ENCODE peak calls at places on chromosomes 7 and 10, in ten cellular contexts. Y, S, I, X, W, K, R, M, N and F are unnamed samples.

GRCh38 chr10:100575781-100576635 is 40.3 kb downstream of the HIF1AN start:
- DNase-seq in Y (no peak), S (no peak), I (no peak), X (no peak), W (no peak), K (no peak), R (no peak), M (no peak), N (no peak), F (no peak)

GRCh38 chr10:37488792-37489657 is 363.6 kb downstream of the ANKRD30A start:
- DNase-seq in Y (peak), S (no peak), I (no peak), X (no peak), W (no peak), K (no peak), R (no peak), M (no peak), N (peak), F (no peak)

GRCh38 chr7:32163141-32163806 is 93.1 kb upstream of the PDE1C start:
- DNase-seq in Y (no peak), S (no peak), I (peak), X (no peak), W (no peak), K (no peak), R (peak), M (peak), N (no peak), F (no peak)

GRCh38 chr7:129670636-129671035 is 59.1 kb downstream of the NRF1 start:
- DNase-seq in Y (no peak), S (no peak), I (no peak), X (no peak), W (no peak), K (no peak), R (no peak), M (no peak), N (no peak), F (no peak)

GRCh38 chr10:94149702-94150101 is 156.0 kb downstream of the PLCE1 start:
- DNase-seq in Y (no peak), S (no peak), I (no peak), X (no peak), W (no peak), K (no peak), R (no peak), M (no peak), N (no peak), F (no peak)

GRCh38 chr10:129570185-129570584 is 103.1 kb downstream of the MGMT start:
- DNase-seq in Y (no peak), S (no peak), I (no peak), X (no peak), W (no peak), K (no peak), R (no peak), M (no peak), N (no peak), F (no peak)

GRCh38 chr7:157898802-157899201 is 562.0 kb downstream of the DNAJB6 start:
- DNase-seq in Y (no peak), S (no peak), I (no peak), X (no peak), W (no peak), K (no peak), R (no peak), M (no peak), N (no peak), F (no peak)

GRCh38 chr7:1622441-1622840 is 47.6 kb upstream of the ELFN1 start:
- DNase-seq in Y (no peak), S (no peak), I (no peak), X (no peak), W (no peak), K (no peak), R (no peak), M (no peak), N (no peak), F (no peak)

GRCh38 chr10:115963848-115964247 is 309.2 kb downstream of the GFRA1 start:
- DNase-seq in Y (no peak), S (no peak), I (no peak), X (peak), W (no peak), K (no peak), R (no peak), M (no peak), N (no peak), F (no peak)

GRCh38 chr7:64314493-64315020 is 796 bp downstream of the ZNF736 start:
- DNase-seq in Y (no peak), S (no peak), I (no peak), X (peak), W (no peak), K (no peak), R (no peak), M (no peak), N (no peak), F (no peak)

GRCh38 chr7:28723336-28723735 is 234.8 kb downstream of the TRIL start:
- DNase-seq in Y (no peak), S (no peak), I (no peak), X (no peak), W (no peak), K (no peak), R (no peak), M (no peak), N (no peak), F (no peak)

GRCh38 chr10:69344591-69345244 is 66.4 kb downstream of the HK1 start:
- DNase-seq in Y (no peak), S (no peak), I (no peak), X (peak), W (no peak), K (peak), R (no peak), M (no peak), N (no peak), F (no peak)
- TF ChIP-seq CTCF in Y (no peak), S (no peak), I (no peak), X (no peak), W (no peak), K (no peak), R (no peak), M (no peak), N (no peak), F (no peak)

DNA sequence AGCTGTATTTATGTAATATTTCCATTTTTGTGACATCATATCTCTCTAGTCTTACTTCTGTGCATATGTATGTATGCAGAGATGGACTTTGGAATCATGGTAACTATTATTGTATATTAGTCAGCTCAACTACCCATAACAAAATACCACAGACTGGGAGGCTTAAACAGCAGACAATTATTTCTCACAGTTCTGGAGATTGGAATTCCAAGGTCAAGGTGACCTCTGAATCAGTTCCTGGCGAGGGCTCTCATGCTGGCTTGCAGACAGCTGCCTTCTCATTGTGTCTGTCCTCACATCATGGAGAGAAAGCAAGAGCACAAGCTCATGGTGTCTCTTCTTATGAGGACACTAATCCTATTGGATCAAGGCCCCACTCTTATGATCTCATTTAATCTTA is 79.1 kb downstream of the RAMP3 start:
- DNase-seq in Y (no peak), S (no peak), I (no peak), X (no peak), W (no peak), K (no peak), R (no peak), M (no peak), N (no peak), F (no peak)
- TF ChIP-seq POLR2AphosphoS5 in Y (no peak), S (no peak), I (no peak), X (no peak), W (no peak), K (no peak), R (no peak), M (no peak), N (no peak), F (no peak)

DNA sequence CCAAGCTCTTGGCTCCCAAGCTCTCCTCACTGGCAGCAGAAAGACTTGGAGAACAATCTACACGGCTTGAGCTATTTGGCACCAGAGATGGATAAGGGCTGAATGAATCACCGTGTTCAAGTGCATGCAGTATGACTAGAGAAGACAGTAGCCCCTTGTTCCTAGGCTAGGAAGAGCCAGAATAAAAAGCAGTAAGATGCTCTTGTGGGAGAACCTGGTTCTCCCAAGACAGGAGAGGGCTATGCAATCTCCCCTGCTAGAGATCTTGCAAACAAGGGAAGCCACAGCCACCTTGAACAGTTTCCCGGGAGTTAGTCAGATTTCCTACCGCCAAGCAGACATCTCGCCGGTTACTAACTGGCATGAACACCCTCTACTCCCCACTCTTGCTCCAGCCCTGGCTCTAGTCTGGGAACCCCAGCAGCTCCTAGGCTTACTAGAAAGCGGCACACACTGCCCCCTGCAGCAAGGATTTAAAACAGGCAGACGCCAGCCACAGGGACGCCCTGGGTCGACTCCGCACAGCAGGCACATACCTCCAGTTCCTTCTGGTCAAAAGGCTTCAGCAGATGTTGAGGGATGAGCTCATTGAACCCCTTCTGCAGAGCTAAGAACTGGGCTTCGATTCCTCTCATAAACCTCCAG is 107.3 kb downstream of the SMURF1 start:
- DNase-seq in Y (no peak), S (no peak), I (no peak), X (peak), W (no peak), K (no peak), R (peak), M (no peak), N (peak), F (no peak)
- TF ChIP-seq CTCF in Y (no peak), S (no peak), I (peak), X (peak), W (peak), K (no peak), R (peak), M (no peak), N (peak), F (peak)

GRCh38 chr7:37109853-37110252 is 338.8 kb downstream of the ELMO1 start:
- DNase-seq in Y (no peak), S (no peak), I (no peak), X (peak), W (no peak), K (no peak), R (peak), M (no peak), N (peak), F (peak)
- TF ChIP-seq POLR2AphosphoS5 in Y (no peak), S (no peak), I (no peak), X (no peak), W (no peak), K (no peak), R (no peak), M (no peak), N (no peak), F (no peak)

GRCh38 chr10:29482591-29483421 is 152.0 kb downstream of the SVIL start:
- DNase-seq in Y (no peak), S (no peak), I (no peak), X (peak), W (no peak), K (no peak), R (peak), M (peak), N (peak), F (peak)
- TF ChIP-seq CTCF in Y (no peak), S (peak), I (no peak), X (peak), W (no peak), K (no peak), R (peak), M (no peak), N (peak), F (no peak)

GRCh38 chr7:22123139-22123538 is 177.4 kb upstream of the CDCA7L start:
- DNase-seq in Y (no peak), S (no peak), I (no peak), X (no peak), W (no peak), K (no peak), R (no peak), M (no peak), N (no peak), F (no peak)
- TF ChIP-seq POLR2AphosphoS5 in Y (no peak), S (no peak), I (no peak), X (no peak), W (no peak), K (no peak), R (no peak), M (peak), N (no peak), F (no peak)

DNA sequence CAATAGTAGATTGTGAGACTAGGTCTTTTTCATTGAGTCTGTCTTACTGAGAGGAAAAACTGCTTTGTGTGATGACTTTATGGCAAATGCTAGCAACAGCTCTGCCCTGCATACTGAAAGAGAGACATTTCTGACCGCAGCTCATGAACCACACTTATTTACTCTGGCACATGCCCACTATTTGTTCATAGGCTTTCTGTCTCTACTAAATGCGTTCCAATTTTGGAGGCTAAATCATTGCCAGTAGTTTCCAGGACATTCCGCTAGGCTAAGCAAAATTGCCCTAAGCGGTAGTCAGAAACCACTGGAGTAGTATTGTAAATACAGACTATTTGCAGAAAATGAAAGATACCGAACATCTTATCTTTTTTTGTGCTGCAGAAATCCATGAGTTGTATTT is 55.6 kb upstream of the DLX6 start:
- DNase-seq in Y (no peak), S (no peak), I (no peak), X (no peak), W (peak), K (no peak), R (no peak), M (no peak), N (peak), F (no peak)
- TF ChIP-seq CTCF in Y (no peak), S (no peak), I (no peak), X (no peak), W (peak), K (no peak), R (no peak), M (no peak), N (no peak), F (no peak)

DNA sequence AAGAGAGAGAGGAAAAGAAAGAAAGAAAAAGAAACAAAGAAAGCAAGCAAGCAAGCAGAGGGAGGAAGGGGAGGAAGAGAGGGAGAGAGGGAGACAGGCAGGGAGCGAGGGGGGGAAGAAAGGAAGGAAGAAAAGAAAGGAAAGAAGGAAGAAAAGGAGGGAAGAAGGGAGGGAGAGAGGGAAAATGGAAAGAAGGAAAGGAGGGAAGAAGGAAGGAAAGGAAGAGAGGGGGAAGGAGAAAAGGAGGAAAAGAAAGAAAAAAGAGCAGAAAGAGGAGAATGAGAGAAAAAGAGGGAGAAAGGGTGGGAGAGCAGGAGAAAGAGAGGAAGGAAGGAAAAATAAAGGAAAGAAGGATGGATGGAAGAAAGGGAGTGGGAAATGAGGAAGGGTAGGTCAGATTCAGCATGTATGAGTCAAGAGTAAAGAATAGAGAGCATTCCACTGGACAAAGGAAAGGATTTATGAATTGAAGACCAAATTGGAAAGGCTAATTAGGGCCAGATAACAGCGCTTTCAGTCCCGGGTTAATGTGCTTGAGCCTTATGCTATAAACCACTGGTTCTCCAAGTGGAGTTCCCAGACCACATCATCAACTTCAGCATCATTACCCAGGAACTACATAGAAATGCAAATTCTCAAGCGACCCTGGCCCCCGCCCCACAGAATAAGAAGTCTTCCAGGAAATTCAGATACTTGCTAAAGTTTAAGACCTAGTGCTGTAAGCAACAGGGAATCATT is 85.1 kb downstream of the C10orf90 start:
- DNase-seq in Y (no peak), S (no peak), I (no peak), X (no peak), W (no peak), K (no peak), R (no peak), M (no peak), N (no peak), F (no peak)
- TF ChIP-seq POLR2AphosphoS5 in Y (no peak), S (no peak), I (no peak), X (no peak), W (no peak), K (no peak), R (no peak), M (no peak), N (no peak), F (no peak)

GRCh38 chr7:127393370-127394058 is 1.0 kb upstream of the ZNF800 start:
- DNase-seq in Y (no peak), S (no peak), I (no peak), X (peak), W (peak), K (no peak), R (peak), M (peak), N (no peak), F (no peak)

GRCh38 chr7:127392182-127392565 is 334 bp downstream of the ZNF800 start:
- DNase-seq in Y (no peak), S (no peak), I (peak), X (peak), W (peak), K (no peak), R (peak), M (peak), N (no peak), F (peak)

GRCh38 chr7:127390817-127391590 is 1.5 kb downstream of the ZNF800 start:
- DNase-seq in Y (no peak), S (no peak), I (no peak), X (no peak), W (no peak), K (no peak), R (no peak), M (no peak), N (no peak), F (no peak)

GRCh38 chr7:127391591-127392181 is 822 bp downstream of the ZNF800 start:
- DNase-seq in Y (no peak), S (no peak), I (peak), X (peak), W (peak), K (no peak), R (no peak), M (no peak), N (no peak), F (peak)

DNA sequence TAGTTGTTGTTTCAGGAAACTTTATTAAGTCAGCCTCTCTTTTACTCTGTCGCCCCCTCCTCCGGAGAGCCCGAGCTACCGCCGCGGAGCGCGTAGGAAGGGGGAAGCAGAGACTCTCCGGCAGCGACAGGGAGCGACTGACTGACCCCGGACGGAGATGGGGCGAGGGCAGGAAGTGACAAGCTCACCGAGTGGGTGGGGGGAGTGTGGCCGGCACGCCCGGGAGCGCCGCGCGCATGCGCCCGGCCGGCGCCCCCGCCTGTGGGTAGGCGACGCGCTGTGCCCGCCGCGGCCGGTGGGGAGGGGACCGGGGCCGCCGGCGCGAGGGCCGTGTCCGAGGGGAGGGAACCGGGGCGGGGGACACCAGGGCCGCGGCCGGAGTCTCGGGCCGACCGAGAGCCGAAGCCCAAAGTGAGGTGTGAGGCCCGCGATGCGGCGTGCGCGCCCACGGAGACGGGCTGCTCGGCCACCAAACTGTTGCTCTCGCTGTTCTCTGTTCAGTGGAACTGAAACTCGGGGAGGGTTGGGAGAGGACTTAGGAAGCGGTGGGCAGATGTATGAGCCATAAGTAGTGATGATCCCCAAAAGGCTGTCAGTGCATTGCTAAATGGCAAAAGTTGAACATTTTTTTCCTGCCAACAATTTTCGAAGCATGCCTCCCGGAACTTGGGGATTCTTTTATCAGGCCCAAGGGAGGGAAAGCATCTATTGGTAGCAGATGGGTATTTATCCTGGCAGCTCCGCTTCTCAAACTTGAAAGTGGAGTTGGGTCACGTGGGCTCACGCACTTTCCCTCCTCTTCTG is at the start of gene ZNF800:
- DNase-seq in Y (peak), S (peak), I (peak), X (peak), W (peak), K (no peak), R (peak), M (peak), N (peak), F (peak)
- TF ChIP-seq CTCF in Y (no peak), S (no peak), I (no peak), X (no peak), W (no peak), K (no peak), R (no peak), M (no peak), N (no peak), F (no peak)